ENCODE peak calls at places on chromosomes 5 and 9, in four cellular contexts. One of them, this sample, is unnamed.
A peak's percentile ranks its signal among the peaks of the same experiment; 100 is the strongest.

GRCh38 chr9:5361326-5362005 is 21.8 kb upstream of the RLN1 start:
- DNase-seq in AG10803: peak; percentile 30
- DNase-seq in tibial artery: no peak
- DNase-seq in HFFc6: no peak
- DNase-seq in this sample: no peak

GRCh38 chr9:82385633-82386032 is 397.1 kb downstream of the SPATA31D1 start:
- DNase-seq in AG10803: no peak
- DNase-seq in tibial artery: no peak
- DNase-seq in HFFc6: no peak
- DNase-seq in this sample: no peak

GRCh38 chr9:123710299-123710698 is 219.6 kb downstream of the DENND1A start:
- DNase-seq in AG10803: peak; percentile 75
- DNase-seq in tibial artery: no peak
- DNase-seq in HFFc6: peak; percentile 90
- DNase-seq in this sample: no peak

GRCh38 chr9:95726756-95727155 is 148.7 kb upstream of the ERCC6L2 start:
- DNase-seq in AG10803: peak; percentile 59
- DNase-seq in tibial artery: no peak
- DNase-seq in HFFc6: peak; percentile 65
- DNase-seq in this sample: no peak

GRCh38 chr9:82882133-82882532 is 180.8 kb downstream of the RASEF start:
- DNase-seq in AG10803: no peak
- DNase-seq in tibial artery: no peak
- DNase-seq in HFFc6: peak; percentile 4
- DNase-seq in this sample: no peak

GRCh38 chr9:129773262-129774048 is 20.6 kb upstream of the PTGES start:
- DNase-seq in AG10803: peak; percentile 75
- DNase-seq in tibial artery: peak; percentile 53
- DNase-seq in HFFc6: peak; percentile 85
- DNase-seq in this sample: no peak

GRCh38 chr5:108380531-108381021 is 1.3 kb downstream of the FBXL17 start:
- DNase-seq in AG10803: peak; percentile 5
- DNase-seq in tibial artery: peak; percentile 23
- DNase-seq in HFFc6: no peak
- DNase-seq in this sample: no peak

GRCh38 chr5:173394701-173395100 is 66.5 kb upstream of the STC2 start:
- DNase-seq in AG10803: peak; percentile 48
- DNase-seq in tibial artery: no peak
- DNase-seq in HFFc6: no peak
- DNase-seq in this sample: no peak

GRCh38 chr5:101390317-101390908 is 487.3 kb upstream of the ST8SIA4 start:
- DNase-seq in AG10803: peak; percentile 46
- DNase-seq in tibial artery: no peak
- DNase-seq in HFFc6: peak; percentile 41
- DNase-seq in this sample: no peak

GRCh38 chr9:77957652-77958051 is 74.0 kb downstream of the GNAQ start:
- DNase-seq in AG10803: no peak
- DNase-seq in tibial artery: no peak
- DNase-seq in HFFc6: no peak
- DNase-seq in this sample: no peak

GRCh38 chr5:106423109-106423897 is 1247.4 kb downstream of the EFNA5 start:
- DNase-seq in AG10803: no peak
- DNase-seq in tibial artery: peak; percentile 19
- DNase-seq in HFFc6: no peak
- DNase-seq in this sample: no peak

GRCh38 chr5:54758038-54758437 is 227.4 kb downstream of the ESM1 start:
- DNase-seq in AG10803: peak; percentile 89
- DNase-seq in tibial artery: no peak
- DNase-seq in HFFc6: peak; percentile 84
- DNase-seq in this sample: peak; percentile 47

GRCh38 chr5:152164860-152165259 is 240.2 kb upstream of the GLRA1 start:
- DNase-seq in AG10803: no peak
- DNase-seq in tibial artery: no peak
- DNase-seq in HFFc6: no peak
- DNase-seq in this sample: no peak
- TF ChIP-seq CTCF in AG10803: no peak
- TF ChIP-seq CTCF in tibial artery: no peak
- TF ChIP-seq CTCF in HFFc6: no peak
- TF ChIP-seq CTCF in this sample: no peak

GRCh38 chr9:136107953-136108647 is 10.6 kb downstream of the TMEM250 start:
- DNase-seq in AG10803: no peak
- DNase-seq in tibial artery: no peak
- DNase-seq in HFFc6: no peak
- DNase-seq in this sample: no peak

GRCh38 chr9:136108648-136109266 is 9.9 kb downstream of the TMEM250 start:
- DNase-seq in AG10803: no peak
- DNase-seq in tibial artery: no peak
- DNase-seq in HFFc6: no peak
- DNase-seq in this sample: no peak

GRCh38 chr9:136110082-136111061 is 8.3 kb downstream of the TMEM250 start:
- DNase-seq in AG10803: peak; percentile 22
- DNase-seq in tibial artery: no peak
- DNase-seq in HFFc6: no peak
- DNase-seq in this sample: no peak

GRCh38 chr9:136111190-136111589 is 7.5 kb downstream of the TMEM250 start:
- DNase-seq in AG10803: no peak
- DNase-seq in tibial artery: no peak
- DNase-seq in HFFc6: no peak
- DNase-seq in this sample: no peak

DNA sequence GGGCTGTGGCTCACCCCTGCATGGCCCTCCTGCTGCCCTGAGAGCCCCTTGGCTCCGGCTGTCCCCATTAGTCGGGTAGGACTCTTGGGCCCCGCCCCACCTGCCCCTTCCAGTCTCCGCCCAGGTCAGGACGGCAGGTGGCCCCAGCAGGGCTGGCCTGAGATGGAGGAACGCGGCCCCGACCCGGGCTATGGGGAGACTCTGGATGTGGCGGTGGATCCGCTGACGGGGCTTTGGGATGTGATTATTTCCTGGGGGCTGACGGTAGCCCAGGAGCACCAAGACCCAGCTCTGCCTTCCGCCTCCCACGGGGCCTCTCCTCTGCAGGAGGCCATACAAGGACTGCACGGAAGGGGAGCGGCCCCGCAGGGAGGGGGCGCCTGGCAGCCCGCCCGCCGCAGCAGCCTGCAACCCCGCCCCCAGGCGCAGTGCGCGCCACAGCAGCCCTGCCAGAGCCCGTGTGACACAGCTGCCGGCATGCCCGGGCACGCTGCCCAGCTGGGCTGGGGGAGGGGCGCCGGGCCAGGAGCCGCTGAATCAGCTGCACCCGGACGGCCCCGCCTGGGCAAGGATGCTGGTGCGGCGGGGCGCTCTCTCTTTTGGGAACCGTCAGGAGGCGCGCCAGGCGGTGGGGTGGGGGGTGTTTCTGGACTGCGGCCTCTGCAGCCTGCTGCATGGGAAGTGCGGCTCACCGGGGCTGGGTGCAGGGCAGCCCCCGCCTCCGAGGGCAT is 9.2 kb downstream of the TMEM250 start:
- DNase-seq in AG10803: peak; percentile 86
- DNase-seq in tibial artery: peak; percentile 91
- DNase-seq in HFFc6: peak; percentile 88
- DNase-seq in this sample: peak; percentile 96
- TF ChIP-seq CTCF in AG10803: peak; percentile 6
- TF ChIP-seq CTCF in tibial artery: no peak
- TF ChIP-seq CTCF in HFFc6: peak; percentile 29
- TF ChIP-seq CTCF in this sample: peak; percentile 7

GRCh38 chr5:177300236-177300880 is 3.2 kb downstream of the RAB24 start:
- DNase-seq in AG10803: peak; percentile 58
- DNase-seq in tibial artery: peak; percentile 62
- DNase-seq in HFFc6: peak; percentile 43
- DNase-seq in this sample: no peak
- TF ChIP-seq CTCF in AG10803: peak; percentile 25
- TF ChIP-seq CTCF in tibial artery: no peak
- TF ChIP-seq CTCF in HFFc6: peak; percentile 19
- TF ChIP-seq CTCF in this sample: no peak

GRCh38 chr5:132971483-132972435 is 8.3 kb upstream of the AFF4 start:
- DNase-seq in AG10803: no peak
- DNase-seq in tibial artery: no peak
- DNase-seq in HFFc6: peak; percentile 13
- DNase-seq in this sample: no peak
- TF ChIP-seq CTCF in AG10803: no peak
- TF ChIP-seq CTCF in tibial artery: no peak
- TF ChIP-seq CTCF in HFFc6: no peak
- TF ChIP-seq CTCF in this sample: no peak

GRCh38 chr5:28766565-28767158 is 1728.3 kb upstream of the CDH9 start:
- DNase-seq in AG10803: peak; percentile 8
- DNase-seq in tibial artery: no peak
- DNase-seq in HFFc6: peak; percentile 3
- DNase-seq in this sample: no peak
- TF ChIP-seq CTCF in AG10803: peak; percentile 24
- TF ChIP-seq CTCF in tibial artery: peak; percentile 56
- TF ChIP-seq CTCF in HFFc6: peak; percentile 71
- TF ChIP-seq CTCF in this sample: peak; percentile 39

GRCh38 chr5:181042722-181043121 is 2.7 kb downstream of the BTNL9 start:
- DNase-seq in AG10803: no peak
- DNase-seq in tibial artery: no peak
- DNase-seq in HFFc6: no peak
- DNase-seq in this sample: no peak

GRCh38 chr5:181042036-181042435 is 2.0 kb downstream of the BTNL9 start:
- DNase-seq in AG10803: no peak
- DNase-seq in tibial artery: no peak
- DNase-seq in HFFc6: no peak
- DNase-seq in this sample: no peak

GRCh38 chr5:181044093-181044599 is 4.1 kb downstream of the BTNL9 start:
- DNase-seq in AG10803: no peak
- DNase-seq in tibial artery: no peak
- DNase-seq in HFFc6: no peak
- DNase-seq in this sample: peak; percentile 79

GRCh38 chr5:181044662-181045305 is 4.7 kb downstream of the BTNL9 start:
- DNase-seq in AG10803: no peak
- DNase-seq in tibial artery: no peak
- DNase-seq in HFFc6: no peak
- DNase-seq in this sample: no peak

DNA sequence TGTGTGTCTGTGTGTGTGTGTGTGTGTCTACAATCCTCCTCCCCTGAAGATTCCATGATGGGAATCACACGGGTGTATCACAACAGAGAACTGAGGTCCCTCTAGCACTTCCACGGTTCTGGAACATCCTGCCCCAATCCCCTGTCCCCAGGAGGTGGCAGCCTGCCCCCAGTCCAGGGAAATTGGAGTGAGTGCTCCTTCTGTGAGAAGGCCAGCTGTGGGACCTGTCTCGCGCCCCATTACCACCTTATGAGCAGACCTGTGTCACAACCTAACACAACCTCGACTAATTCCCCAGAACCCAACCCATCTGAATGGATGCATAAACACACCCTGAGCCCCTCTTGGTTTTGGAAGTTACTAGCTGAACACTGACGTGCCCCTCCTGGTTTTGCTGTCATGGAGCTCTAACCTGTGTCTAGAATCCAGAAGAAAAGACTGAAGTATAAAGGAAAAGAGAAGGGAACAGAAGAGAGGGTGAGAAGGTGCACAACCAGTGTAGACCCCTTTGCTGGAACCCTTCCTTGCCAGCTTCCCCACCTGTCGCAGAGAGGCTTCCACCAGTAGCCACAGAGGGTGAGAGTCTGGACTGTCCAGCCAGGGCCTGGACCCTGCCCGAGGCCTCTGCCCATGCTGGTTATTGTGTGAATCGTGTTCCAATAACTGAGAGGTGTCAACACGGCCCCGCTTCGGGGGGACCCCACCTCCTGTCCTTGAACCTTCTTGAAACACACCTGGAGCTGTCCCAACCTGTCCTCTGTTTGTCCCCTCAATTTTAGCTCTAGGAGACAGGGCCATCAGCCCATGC is 3.4 kb downstream of the BTNL9 start:
- DNase-seq in AG10803: no peak
- DNase-seq in tibial artery: no peak
- DNase-seq in HFFc6: no peak
- DNase-seq in this sample: peak; percentile 77
- TF ChIP-seq CTCF in AG10803: no peak
- TF ChIP-seq CTCF in tibial artery: no peak
- TF ChIP-seq CTCF in HFFc6: no peak
- TF ChIP-seq CTCF in this sample: no peak

DNA sequence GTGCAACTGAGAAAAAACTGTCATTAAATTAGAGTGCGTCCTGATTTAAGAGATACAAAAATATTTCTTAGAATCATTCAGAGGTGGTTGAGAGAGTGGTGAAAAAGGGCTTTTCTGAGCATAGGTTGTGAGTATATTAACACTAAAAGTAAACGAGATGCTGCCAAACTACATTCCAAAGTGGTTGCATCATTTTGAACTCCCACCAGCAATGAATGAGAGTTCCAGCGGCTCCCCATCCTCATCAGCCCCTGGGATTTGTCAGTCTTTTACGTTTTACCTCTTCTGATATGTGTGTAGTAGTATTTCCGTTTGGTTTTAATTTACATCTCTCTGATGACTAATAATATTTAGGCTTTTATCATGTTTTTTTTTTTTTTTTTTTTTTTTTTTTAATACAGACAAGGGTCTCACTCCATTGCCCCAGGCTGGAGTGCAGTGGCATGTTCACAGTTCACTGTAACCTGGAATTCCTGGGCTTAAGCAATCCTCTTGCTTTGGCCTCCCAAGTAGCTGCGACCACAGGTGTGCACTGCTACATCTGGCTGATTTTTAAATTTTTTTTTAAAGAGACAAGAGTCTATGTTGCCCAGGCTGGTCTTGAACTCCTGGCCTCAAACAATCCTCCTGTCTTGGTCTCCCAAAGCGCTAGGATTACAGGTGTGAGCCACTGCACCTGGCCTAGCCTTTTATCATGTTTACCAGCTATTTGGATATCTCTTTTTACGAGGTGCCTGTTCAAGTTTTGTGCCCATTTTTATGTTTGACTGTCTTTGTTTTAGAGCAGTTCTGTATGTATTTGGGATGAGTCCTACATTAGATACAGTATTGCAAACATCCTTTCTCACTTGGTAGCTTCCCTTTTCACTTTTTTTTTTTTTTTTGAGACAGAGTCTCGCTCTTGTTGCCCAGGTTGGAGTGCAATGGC is 17.0 kb downstream of the PRRT1B start:
- DNase-seq in AG10803: no peak
- DNase-seq in tibial artery: no peak
- DNase-seq in HFFc6: no peak
- DNase-seq in this sample: no peak
- TF ChIP-seq CTCF in AG10803: no peak
- TF ChIP-seq CTCF in tibial artery: no peak
- TF ChIP-seq CTCF in HFFc6: no peak
- TF ChIP-seq CTCF in this sample: no peak

GRCh38 chr5:4640793-4641192 is 499.3 kb upstream of the ADAMTS16 start:
- DNase-seq in AG10803: peak; percentile 9
- DNase-seq in tibial artery: no peak
- DNase-seq in HFFc6: no peak
- DNase-seq in this sample: peak; percentile 21
- TF ChIP-seq CTCF in AG10803: peak; percentile 27
- TF ChIP-seq CTCF in tibial artery: no peak
- TF ChIP-seq CTCF in HFFc6: no peak
- TF ChIP-seq CTCF in this sample: no peak